ENCODE peak calls at places on chromosomes 1 and 21, in eight cellular contexts. One of them, this sample, is unnamed.

GRCh38 chr1:72285074-72285425 is 2.7 kb upstream of the NEGR1 start:
- ATAC-seq in upper lobe of left lung: no peak
- ATAC-seq in mucosa of descending colon: no peak
- ATAC-seq in HCT116: no peak
- ATAC-seq in HepG2: no peak
- ATAC-seq in GM12878: no peak
- ATAC-seq in aorta: no peak
- ATAC-seq in right cardiac atrium: no peak
- ATAC-seq in this sample: no peak

GRCh38 chr1:224339422-224340033 is 9.6 kb upstream of the NVL start:
- ATAC-seq in right cardiac atrium: no peak
- ATAC-seq in mucosa of descending colon: no peak
- ATAC-seq in upper lobe of left lung: peak; percentile 55
- ATAC-seq in HCT116: no peak
- ATAC-seq in aorta: no peak
- ATAC-seq in HepG2: no peak
- ATAC-seq in GM12878: no peak
- ATAC-seq in this sample: no peak

GRCh38 chr1:7609311-7609994 is 161.6 kb upstream of the VAMP3 start:
- ATAC-seq in aorta: no peak
- ATAC-seq in upper lobe of left lung: no peak
- ATAC-seq in mucosa of descending colon: no peak
- ATAC-seq in GM12878: no peak
- ATAC-seq in right cardiac atrium: no peak
- ATAC-seq in HCT116: no peak
- ATAC-seq in HepG2: no peak
- ATAC-seq in this sample: no peak

GRCh38 chr1:232459087-232459486 is 170.8 kb downstream of the SIPA1L2 start:
- ATAC-seq in right cardiac atrium: no peak
- ATAC-seq in HCT116: no peak
- ATAC-seq in upper lobe of left lung: no peak
- ATAC-seq in mucosa of descending colon: no peak
- ATAC-seq in GM12878: no peak
- ATAC-seq in HepG2: no peak
- ATAC-seq in aorta: no peak
- ATAC-seq in this sample: no peak

GRCh38 chr21:34761758-34762330 is 93.0 kb downstream of the CLIC6 start:
- ATAC-seq in upper lobe of left lung: no peak
- ATAC-seq in right cardiac atrium: no peak
- ATAC-seq in aorta: no peak
- ATAC-seq in HCT116: no peak
- ATAC-seq in mucosa of descending colon: no peak
- ATAC-seq in GM12878: no peak
- ATAC-seq in HepG2: no peak
- ATAC-seq in this sample: no peak

GRCh38 chr1:91011726-91012125 is 10.1 kb downstream of the ZNF644 start:
- ATAC-seq in HepG2: no peak
- ATAC-seq in mucosa of descending colon: peak; percentile 45
- ATAC-seq in aorta: no peak
- ATAC-seq in HCT116: no peak
- ATAC-seq in upper lobe of left lung: no peak
- ATAC-seq in right cardiac atrium: peak; percentile 75
- ATAC-seq in GM12878: no peak
- ATAC-seq in this sample: no peak

GRCh38 chr1:222732216-222733159 is 4.5 kb upstream of the FAM177B start:
- ATAC-seq in aorta: no peak
- ATAC-seq in HepG2: no peak
- ATAC-seq in GM12878: peak; percentile 99
- ATAC-seq in HCT116: no peak
- ATAC-seq in mucosa of descending colon: peak; percentile 57
- ATAC-seq in upper lobe of left lung: no peak
- ATAC-seq in right cardiac atrium: no peak
- ATAC-seq in this sample: no peak

GRCh38 chr1:234893725-234894630 is 234.7 kb downstream of the TOMM20 start:
- ATAC-seq in right cardiac atrium: no peak
- ATAC-seq in HCT116: no peak
- ATAC-seq in aorta: peak; percentile 26
- ATAC-seq in HepG2: no peak
- ATAC-seq in GM12878: peak; percentile 90
- ATAC-seq in upper lobe of left lung: no peak
- ATAC-seq in mucosa of descending colon: peak; percentile 68
- ATAC-seq in this sample: no peak

GRCh38 chr1:161238039-161238473 is at the start of gene NR1I3:
- ATAC-seq in aorta: no peak
- ATAC-seq in GM12878: no peak
- ATAC-seq in upper lobe of left lung: no peak
- ATAC-seq in HepG2: peak; percentile 92
- ATAC-seq in mucosa of descending colon: no peak
- ATAC-seq in right cardiac atrium: no peak
- ATAC-seq in HCT116: no peak
- ATAC-seq in this sample: no peak

GRCh38 chr1:167794043-167794442 is 72.3 kb downstream of the MPZL1 start:
- ATAC-seq in HepG2: no peak
- ATAC-seq in aorta: no peak
- ATAC-seq in mucosa of descending colon: no peak
- ATAC-seq in upper lobe of left lung: no peak
- ATAC-seq in HCT116: no peak
- ATAC-seq in right cardiac atrium: no peak
- ATAC-seq in GM12878: no peak
- ATAC-seq in this sample: no peak

GRCh38 chr1:186122837-186123236 is 252.2 kb downstream of the TPR start:
- ATAC-seq in HepG2: no peak
- ATAC-seq in GM12878: no peak
- ATAC-seq in HCT116: no peak
- ATAC-seq in mucosa of descending colon: no peak
- ATAC-seq in aorta: no peak
- ATAC-seq in upper lobe of left lung: no peak
- ATAC-seq in right cardiac atrium: no peak
- ATAC-seq in this sample: no peak

GRCh38 chr1:12203216-12204007 is 26.4 kb upstream of the VPS13D start:
- ATAC-seq in HepG2: no peak
- ATAC-seq in aorta: no peak
- ATAC-seq in GM12878: no peak
- ATAC-seq in mucosa of descending colon: no peak
- ATAC-seq in HCT116: no peak
- ATAC-seq in right cardiac atrium: no peak
- ATAC-seq in upper lobe of left lung: no peak
- ATAC-seq in this sample: no peak

GRCh38 chr1:244224487-244225430 is 173.7 kb downstream of the ZBTB18 start:
- ATAC-seq in upper lobe of left lung: no peak
- ATAC-seq in aorta: no peak
- ATAC-seq in HepG2: no peak
- ATAC-seq in HCT116: no peak
- ATAC-seq in mucosa of descending colon: no peak
- ATAC-seq in GM12878: no peak
- ATAC-seq in right cardiac atrium: no peak
- ATAC-seq in this sample: no peak

GRCh38 chr1:110190282-110190929 is 19.7 kb upstream of the KCNC4 start:
- ATAC-seq in mucosa of descending colon: no peak
- ATAC-seq in HCT116: no peak
- ATAC-seq in HepG2: no peak
- ATAC-seq in aorta: no peak
- ATAC-seq in GM12878: no peak
- ATAC-seq in right cardiac atrium: peak; percentile 36
- ATAC-seq in upper lobe of left lung: no peak
- ATAC-seq in this sample: no peak

GRCh38 chr1:172119184-172119583 is 277.9 kb downstream of the DNM3 start:
- ATAC-seq in HepG2: no peak
- ATAC-seq in upper lobe of left lung: no peak
- ATAC-seq in mucosa of descending colon: no peak
- ATAC-seq in right cardiac atrium: no peak
- ATAC-seq in HCT116: no peak
- ATAC-seq in GM12878: no peak
- ATAC-seq in aorta: no peak
- ATAC-seq in this sample: no peak

DNA sequence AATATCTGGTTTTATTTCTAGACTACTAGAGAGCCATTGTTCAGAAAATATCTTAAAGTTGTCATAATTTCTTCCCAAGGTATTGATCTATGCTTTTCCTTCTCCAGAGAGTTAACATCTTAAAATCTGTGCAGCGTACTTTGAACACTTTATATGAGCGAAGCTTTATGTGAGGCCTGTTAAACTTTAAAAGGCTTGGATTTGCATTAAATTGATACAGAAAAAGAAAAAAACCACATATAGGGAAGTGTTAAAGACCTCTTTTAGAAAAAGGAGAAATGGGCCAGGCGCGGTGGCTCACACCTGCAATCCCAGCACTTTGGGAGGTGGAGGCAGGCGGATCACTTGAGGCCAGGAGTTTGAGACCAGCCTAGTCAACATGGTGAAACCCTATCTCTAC is 59.2 kb upstream of the MORC3 start:
- ATAC-seq in aorta: no peak
- ATAC-seq in HepG2: no peak
- ATAC-seq in mucosa of descending colon: peak; percentile 47
- ATAC-seq in HCT116: no peak
- ATAC-seq in right cardiac atrium: no peak
- ATAC-seq in GM12878: no peak
- ATAC-seq in upper lobe of left lung: no peak
- ATAC-seq in this sample: no peak
- H3K4me3 ChIP-seq in aorta: no peak overlapping the region
- H3K4me3 ChIP-seq in HepG2: peak overlapping the region; percentile 72
- H3K4me3 ChIP-seq in mucosa of descending colon: no peak overlapping the region
- H3K4me3 ChIP-seq in HCT116: no peak overlapping the region
- H3K4me3 ChIP-seq in right cardiac atrium: peak overlapping the region; percentile 70
- H3K4me3 ChIP-seq in GM12878: peak overlapping the region; percentile 59
- H3K4me3 ChIP-seq in upper lobe of left lung: no peak overlapping the region
- H3K4me3 ChIP-seq in this sample: no peak overlapping the region

DNA sequence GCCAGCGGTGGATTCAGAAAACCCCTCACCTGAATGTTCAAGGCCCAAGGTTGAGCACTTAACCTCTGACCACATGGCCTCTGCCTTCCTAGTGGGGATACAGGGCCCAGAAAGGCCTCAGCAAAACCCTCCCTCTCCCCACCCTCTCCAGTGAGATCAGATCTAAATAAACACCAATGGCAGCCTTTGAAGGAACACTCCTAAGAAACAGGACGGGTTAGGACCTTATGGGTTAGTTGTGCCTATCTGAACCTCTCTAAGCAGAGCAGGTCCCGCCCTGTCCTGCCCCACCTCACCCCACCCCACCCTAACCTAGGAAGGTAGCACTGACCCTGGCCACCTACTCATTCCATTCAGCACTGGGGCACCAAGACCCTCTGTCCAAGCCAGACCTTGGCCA is 7.9 kb upstream of the GRHL3 start:
- ATAC-seq in right cardiac atrium: no peak
- ATAC-seq in mucosa of descending colon: peak; percentile 23
- ATAC-seq in GM12878: no peak
- ATAC-seq in aorta: no peak
- ATAC-seq in upper lobe of left lung: no peak
- ATAC-seq in HCT116: no peak
- ATAC-seq in HepG2: no peak
- ATAC-seq in this sample: no peak
- H3K4me1 ChIP-seq in right cardiac atrium: no peaks in the 10 kb centered on the region
- H3K4me1 ChIP-seq in mucosa of descending colon: no peaks in the 10 kb centered on the region
- H3K4me1 ChIP-seq in GM12878: peaks cover 3% of the 10 kb centered on the region
- H3K4me1 ChIP-seq in aorta: no peaks in the 10 kb centered on the region
- H3K4me1 ChIP-seq in upper lobe of left lung: no peaks in the 10 kb centered on the region
- H3K4me1 ChIP-seq in HCT116: peaks cover 17% of the 10 kb centered on the region
- H3K4me1 ChIP-seq in HepG2: no peaks in the 10 kb centered on the region
- H3K4me1 ChIP-seq in this sample: no peaks in the 10 kb centered on the region

GRCh38 chr1:226355679-226356583 is 47.0 kb upstream of the LIN9 start:
- ATAC-seq in HepG2: no peak
- ATAC-seq in HCT116: no peak
- ATAC-seq in right cardiac atrium: peak; percentile 86
- ATAC-seq in mucosa of descending colon: peak; percentile 44
- ATAC-seq in aorta: no peak
- ATAC-seq in GM12878: peak; percentile 33
- ATAC-seq in upper lobe of left lung: no peak
- ATAC-seq in this sample: no peak
- H3K4me3 ChIP-seq in HepG2: no peak overlapping the region
- H3K4me3 ChIP-seq in HCT116: no peak overlapping the region
- H3K4me3 ChIP-seq in right cardiac atrium: no peak overlapping the region
- H3K4me3 ChIP-seq in mucosa of descending colon: no peak overlapping the region
- H3K4me3 ChIP-seq in aorta: no peak overlapping the region
- H3K4me3 ChIP-seq in GM12878: no peak overlapping the region
- H3K4me3 ChIP-seq in upper lobe of left lung: no peak overlapping the region
- H3K4me3 ChIP-seq in this sample: no peak overlapping the region

GRCh38 chr1:94325379-94326302 is 88.3 kb upstream of the ARHGAP29 start:
- ATAC-seq in GM12878: no peak
- ATAC-seq in right cardiac atrium: peak; percentile 14
- ATAC-seq in upper lobe of left lung: peak; percentile 63
- ATAC-seq in HepG2: peak; percentile 44
- ATAC-seq in mucosa of descending colon: peak; percentile 63
- ATAC-seq in aorta: peak; percentile 38
- ATAC-seq in HCT116: peak; percentile 63
- ATAC-seq in this sample: peak; percentile 52

GRCh38 chr1:94324168-94324544 is 86.8 kb upstream of the ARHGAP29 start:
- ATAC-seq in aorta: no peak
- ATAC-seq in mucosa of descending colon: peak; percentile 38
- ATAC-seq in upper lobe of left lung: no peak
- ATAC-seq in HCT116: no peak
- ATAC-seq in GM12878: no peak
- ATAC-seq in HepG2: no peak
- ATAC-seq in right cardiac atrium: no peak
- ATAC-seq in this sample: no peak

GRCh38 chr1:94323311-94324167 is 86.2 kb upstream of the ARHGAP29 start:
- ATAC-seq in GM12878: no peak
- ATAC-seq in upper lobe of left lung: no peak
- ATAC-seq in mucosa of descending colon: no peak
- ATAC-seq in right cardiac atrium: no peak
- ATAC-seq in HepG2: no peak
- ATAC-seq in aorta: no peak
- ATAC-seq in HCT116: no peak
- ATAC-seq in this sample: no peak

GRCh38 chr1:94321662-94322061 is 84.3 kb upstream of the ARHGAP29 start:
- ATAC-seq in mucosa of descending colon: no peak
- ATAC-seq in GM12878: no peak
- ATAC-seq in HepG2: no peak
- ATAC-seq in HCT116: no peak
- ATAC-seq in right cardiac atrium: no peak
- ATAC-seq in aorta: no peak
- ATAC-seq in upper lobe of left lung: no peak
- ATAC-seq in this sample: no peak

DNA sequence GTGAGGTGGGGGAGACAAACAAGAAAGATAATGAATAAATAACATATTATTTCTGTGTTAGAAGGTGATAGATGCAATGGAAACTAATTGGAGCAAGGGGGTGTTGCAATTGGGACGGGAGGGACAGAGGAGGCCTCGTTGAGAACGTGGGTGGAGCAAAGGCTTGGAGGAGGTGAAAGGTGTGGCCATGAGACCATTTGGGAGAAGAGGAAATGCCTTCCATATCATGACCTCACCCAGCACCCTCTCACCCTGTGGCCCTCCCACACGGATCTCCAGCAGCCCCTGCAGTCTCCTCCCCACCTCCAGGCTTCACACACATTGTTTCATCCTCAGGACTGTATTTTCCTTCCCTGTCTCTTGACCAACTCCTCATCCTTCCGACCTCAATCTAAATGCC is 85.3 kb upstream of the ARHGAP29 start:
- ATAC-seq in right cardiac atrium: no peak
- ATAC-seq in GM12878: no peak
- ATAC-seq in HCT116: peak; percentile 73
- ATAC-seq in HepG2: no peak
- ATAC-seq in aorta: no peak
- ATAC-seq in upper lobe of left lung: no peak
- ATAC-seq in mucosa of descending colon: no peak
- ATAC-seq in this sample: no peak
- H3K4me1 ChIP-seq in right cardiac atrium: peaks cover 13% of the 10 kb centered on the region
- H3K4me1 ChIP-seq in GM12878: no peaks in the 10 kb centered on the region
- H3K4me1 ChIP-seq in HCT116: peaks cover 99% of the 10 kb centered on the region
- H3K4me1 ChIP-seq in HepG2: peaks cover 66% of the 10 kb centered on the region
- H3K4me1 ChIP-seq in aorta: peaks cover 9% of the 10 kb centered on the region
- H3K4me1 ChIP-seq in upper lobe of left lung: peaks cover 44% of the 10 kb centered on the region
- H3K4me1 ChIP-seq in mucosa of descending colon: no peaks in the 10 kb centered on the region
- H3K4me1 ChIP-seq in this sample: peaks cover 4% of the 10 kb centered on the region